ENCODE peak calls at places on chromosomes 4 and X, in seven cellular contexts. M is AG04450; A is psoas muscle; Z is CD8-positive, alpha-beta memory T cell; T is HL-60; C is heart right ventricle; E is MM.1S. Q is an unnamed sample.

GRCh38 chrX:139172731-139173130 is 357.8 kb upstream of the F9 start:
- DNase-seq in C (no peak), Z (no peak), A (no peak), T (no peak), E (no peak), M (no peak), Q (no peak)

GRCh38 chr4:6199344-6199921 is 916 bp downstream of the JAKMIP1 start:
- DNase-seq in T (no peak), Z (peak), A (no peak), C (no peak), M (no peak), E (no peak), Q (no peak)

GRCh38 chrX:151754042-151754419 is 19.5 kb downstream of the CNGA2 start:
- DNase-seq in M (peak), A (peak), T (no peak), Z (no peak), E (no peak), C (no peak), Q (no peak)

GRCh38 chr4:103482893-103483292 is 236.9 kb downstream of the TACR3 start:
- DNase-seq in M (no peak), Z (no peak), A (no peak), T (no peak), C (no peak), E (no peak), Q (no peak)

GRCh38 chrX:14873676-14874049 is 442 bp downstream of the MOSPD2 start:
- DNase-seq in Z (no peak), C (no peak), A (no peak), E (no peak), M (no peak), T (no peak), Q (no peak)

GRCh38 chrX:80747832-80748231 is 61.8 kb downstream of the BRWD3 start:
- DNase-seq in A (no peak), T (no peak), E (no peak), C (no peak), Z (no peak), M (no peak), Q (no peak)

GRCh38 chr4:120718979-120719566 is 203.5 kb downstream of the PRDM5 start:
- DNase-seq in A (peak), M (peak), T (peak), E (peak), C (no peak), Z (no peak), Q (no peak)

GRCh38 chr4:68738036-68738435 is 67.6 kb upstream of the UGT2B15 start:
- DNase-seq in M (no peak), A (no peak), T (no peak), E (no peak), C (no peak), Z (no peak), Q (no peak)

GRCh38 chr4:16794816-16795445 is 103.5 kb downstream of the LDB2 start:
- DNase-seq in M (no peak), Z (peak), T (peak), C (peak), A (no peak), E (peak), Q (no peak)

GRCh38 chrX:134364711-134365110 is 95.3 kb upstream of the HPRT1 start:
- DNase-seq in M (no peak), Z (no peak), E (no peak), T (no peak), C (no peak), A (no peak), Q (no peak)

GRCh38 chr4:139489638-139490037 is 35.7 kb downstream of the RAB33B start:
- DNase-seq in M (no peak), E (no peak), A (no peak), T (no peak), C (no peak), Z (no peak), Q (no peak)

GRCh38 chr4:55608591-55608990 is 16.5 kb upstream of the PDCL2 start:
- DNase-seq in E (no peak), A (no peak), Z (no peak), C (no peak), T (no peak), M (no peak), Q (no peak)

GRCh38 chr4:153594208-153594607 is 89.9 kb upstream of the TLR2 start:
- DNase-seq in E (peak), A (no peak), C (no peak), M (peak), Z (no peak), T (no peak), Q (no peak)

GRCh38 chr4:84870398-84871163 is 95.9 kb downstream of the WDFY3 start:
- DNase-seq in A (no peak), T (no peak), Z (no peak), E (no peak), C (no peak), M (peak), Q (no peak)

DNA sequence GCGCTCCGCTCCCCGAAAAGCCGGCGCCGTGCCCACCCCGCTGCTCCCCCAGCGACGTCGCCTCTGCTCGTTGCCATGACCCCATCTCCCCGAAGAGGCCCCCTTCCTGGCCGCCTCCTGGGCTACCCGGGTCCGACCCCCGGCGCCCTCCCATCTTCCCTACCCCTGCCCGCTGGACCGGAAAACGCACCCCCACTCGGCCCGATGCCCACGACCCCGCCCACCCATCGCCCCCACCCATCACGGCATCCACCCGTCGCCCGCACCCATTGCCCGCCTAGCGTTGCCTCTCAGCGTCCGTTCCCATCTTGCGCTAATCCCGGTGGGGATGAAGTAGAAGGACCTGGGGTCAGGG is 421 bp downstream of the GDI1 start:
- DNase-seq in Z (no peak), A (no peak), E (no peak), C (no peak), T (no peak), M (no peak), Q (no peak)
- H3K27ac ChIP-seq in Z (peak), A (peak), E (no peak), C (peak), T (peak), M (no peak), Q (peak)

DNA sequence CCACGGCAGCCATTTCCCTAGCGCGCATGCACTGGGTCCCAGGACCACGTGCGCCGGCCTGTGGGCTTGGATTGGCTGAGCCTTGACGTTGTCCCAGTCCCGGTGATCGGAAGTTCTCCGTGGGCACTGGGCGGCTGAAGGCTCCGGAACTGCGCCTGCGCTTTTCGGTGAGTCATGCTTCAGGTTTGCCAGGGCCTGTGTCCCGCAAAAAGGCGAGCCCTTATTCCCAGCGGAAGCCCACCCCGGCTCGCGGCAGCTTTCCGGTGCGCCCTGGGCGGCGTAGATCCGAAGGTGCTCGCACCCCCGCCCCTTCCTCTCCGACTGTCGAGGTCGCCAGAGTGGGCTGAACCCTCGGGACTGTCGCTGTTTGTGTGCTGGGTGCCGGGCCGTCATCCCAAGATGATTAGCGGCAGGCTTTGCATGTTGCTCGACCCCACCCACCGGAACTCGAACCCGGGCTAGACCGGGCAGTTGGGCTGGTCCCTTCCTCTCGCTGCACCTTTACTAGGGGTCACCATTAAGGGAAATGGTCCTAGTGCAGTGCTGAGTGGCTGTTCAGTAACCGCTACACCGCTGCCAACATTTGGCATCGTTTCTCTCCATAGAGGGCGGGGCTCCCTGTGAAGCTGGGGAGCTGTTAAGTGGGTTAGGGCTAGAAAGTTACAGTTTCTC is at the start of gene TCEANC:
- DNase-seq in Z (peak), A (peak), C (peak), M (peak), T (peak), E (peak), Q (peak)
- H3K27ac ChIP-seq in Z (peak), A (peak), C (peak), M (peak), T (peak), E (peak), Q (peak)

DNA sequence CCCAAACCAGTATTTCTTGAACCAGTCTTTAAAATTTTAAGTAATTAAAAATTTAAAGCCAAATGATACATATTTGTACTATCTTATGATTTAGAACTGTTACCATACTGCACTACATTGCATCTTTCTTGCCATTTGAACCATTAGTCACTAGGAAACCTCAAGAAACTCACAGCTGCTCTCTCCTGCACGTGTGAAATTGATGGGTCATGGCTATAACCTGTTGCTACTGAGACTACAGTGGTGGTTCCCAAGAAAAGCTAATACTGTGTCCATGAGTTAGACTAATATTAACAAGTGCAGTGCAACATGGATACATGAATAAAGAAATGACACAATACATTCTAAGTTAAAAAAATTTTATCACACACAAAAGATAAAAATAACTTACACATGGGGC is 88.4 kb downstream of the PDE5A start:
- DNase-seq in C (no peak), T (no peak), Z (no peak), A (no peak), M (no peak), E (no peak), Q (no peak)
- H3K27ac ChIP-seq in C (no peak), T (no peak), Z (no peak), A (no peak), M (no peak), E (no peak), Q (no peak)

DNA sequence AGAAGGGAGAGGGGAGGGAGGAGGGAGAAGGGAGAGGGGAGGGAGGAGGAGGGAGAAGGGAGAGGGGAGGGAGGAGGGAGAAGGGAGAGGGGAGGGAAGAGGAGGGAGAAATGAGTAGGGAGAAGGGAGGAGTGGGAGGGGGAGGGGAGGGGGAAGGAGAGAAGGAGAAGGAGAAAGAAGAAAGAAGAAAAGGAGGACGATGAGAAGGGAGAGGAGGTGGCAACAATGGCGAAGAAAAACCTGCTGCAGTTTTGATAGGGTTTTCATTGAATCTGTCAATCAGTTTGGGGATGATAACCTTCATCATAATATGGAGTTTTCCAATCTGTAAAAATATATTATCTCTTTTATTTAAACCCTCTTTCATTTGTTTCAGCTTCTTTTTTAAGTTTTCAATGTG is 185.2 kb downstream of the ADAM29 start:
- DNase-seq in A (no peak), Z (no peak), E (no peak), T (no peak), C (no peak), M (no peak), Q (no peak)
- H3K27ac ChIP-seq in A (no peak), Z (no peak), E (no peak), T (no peak), C (no peak), M (no peak), Q (no peak)

Q was measured in substantia nigra.